ENCODE peak calls at places on chromosome 2, in six cellular contexts. One of them, this sample, is unnamed. For H3K9me3, the result is how much of the 10 kb centered on the place peaks cover.

GRCh38 chr2:28185881-28186280 is 206.8 kb upstream of the FOSL2 start:
- DNase-seq in right lobe of liver: no peak
- DNase-seq in neural progenitor cell: no peak
- DNase-seq in A549: no peak
- DNase-seq in cardiac muscle cell: peak
- DNase-seq in keratinocyte: no peak
- DNase-seq in this sample: no peak

GRCh38 chr2:224612581-224612980 is 27.4 kb upstream of the CUL3 start:
- DNase-seq in A549: no peak
- DNase-seq in keratinocyte: no peak
- DNase-seq in neural progenitor cell: no peak
- DNase-seq in cardiac muscle cell: no peak
- DNase-seq in right lobe of liver: no peak
- DNase-seq in this sample: no peak

GRCh38 chr2:38540580-38541290 is 62.0 kb downstream of the HNRNPLL start:
- DNase-seq in right lobe of liver: no peak
- DNase-seq in keratinocyte: no peak
- DNase-seq in A549: no peak
- DNase-seq in cardiac muscle cell: peak
- DNase-seq in neural progenitor cell: no peak
- DNase-seq in this sample: no peak

GRCh38 chr2:70630761-70631160 is 77.1 kb upstream of the TGFA start:
- DNase-seq in cardiac muscle cell: no peak
- DNase-seq in neural progenitor cell: no peak
- DNase-seq in keratinocyte: no peak
- DNase-seq in A549: no peak
- DNase-seq in right lobe of liver: no peak
- DNase-seq in this sample: no peak

GRCh38 chr2:7685342-7686015 is 768.3 kb downstream of the RNF144A start:
- DNase-seq in keratinocyte: no peak
- DNase-seq in cardiac muscle cell: no peak
- DNase-seq in neural progenitor cell: no peak
- DNase-seq in right lobe of liver: no peak
- DNase-seq in A549: peak
- DNase-seq in this sample: no peak

GRCh38 chr2:18612133-18612532 is 22.8 kb upstream of the NT5C1B start:
- DNase-seq in right lobe of liver: no peak
- DNase-seq in cardiac muscle cell: peak
- DNase-seq in A549: no peak
- DNase-seq in neural progenitor cell: no peak
- DNase-seq in keratinocyte: no peak
- DNase-seq in this sample: no peak

GRCh38 chr2:188181884-188182283 is 109.8 kb upstream of the GULP1 start:
- DNase-seq in A549: no peak
- DNase-seq in right lobe of liver: no peak
- DNase-seq in cardiac muscle cell: no peak
- DNase-seq in keratinocyte: no peak
- DNase-seq in neural progenitor cell: no peak
- DNase-seq in this sample: no peak

GRCh38 chr2:193743089-193743488 is 1548.4 kb upstream of the TMEFF2 start:
- DNase-seq in right lobe of liver: no peak
- DNase-seq in keratinocyte: no peak
- DNase-seq in A549: no peak
- DNase-seq in cardiac muscle cell: no peak
- DNase-seq in neural progenitor cell: no peak
- DNase-seq in this sample: no peak

GRCh38 chr2:146323564-146323963 is 1521.3 kb upstream of the ACVR2A start:
- DNase-seq in cardiac muscle cell: no peak
- DNase-seq in keratinocyte: no peak
- DNase-seq in neural progenitor cell: no peak
- DNase-seq in right lobe of liver: no peak
- DNase-seq in A549: no peak
- DNase-seq in this sample: no peak

GRCh38 chr2:101018934-101019333 is 16.8 kb downstream of the RPL31 start:
- DNase-seq in right lobe of liver: no peak
- DNase-seq in keratinocyte: no peak
- DNase-seq in A549: no peak
- DNase-seq in neural progenitor cell: no peak
- DNase-seq in cardiac muscle cell: no peak
- DNase-seq in this sample: no peak

GRCh38 chr2:71637168-71637567 is 183.8 kb downstream of the DYSF start:
- DNase-seq in keratinocyte: no peak
- DNase-seq in neural progenitor cell: no peak
- DNase-seq in A549: no peak
- DNase-seq in right lobe of liver: no peak
- DNase-seq in cardiac muscle cell: no peak
- DNase-seq in this sample: no peak

GRCh38 chr2:103738108-103738507 is 976.3 kb downstream of the TMEM182 start:
- DNase-seq in cardiac muscle cell: no peak
- DNase-seq in A549: no peak
- DNase-seq in right lobe of liver: no peak
- DNase-seq in keratinocyte: no peak
- DNase-seq in neural progenitor cell: no peak
- DNase-seq in this sample: no peak

GRCh38 chr2:143900006-143900405 is 619.9 kb downstream of the ZEB2 start:
- DNase-seq in neural progenitor cell: no peak
- DNase-seq in right lobe of liver: no peak
- DNase-seq in cardiac muscle cell: no peak
- DNase-seq in keratinocyte: no peak
- DNase-seq in A549: no peak
- DNase-seq in this sample: no peak

GRCh38 chr2:10141736-10142639 is 19.4 kb downstream of the RRM2 start:
- DNase-seq in right lobe of liver: peak
- DNase-seq in A549: peak
- DNase-seq in keratinocyte: no peak
- DNase-seq in cardiac muscle cell: peak
- DNase-seq in neural progenitor cell: peak
- DNase-seq in this sample: peak

GRCh38 chr2:111632661-111633060 is 251.3 kb downstream of the ANAPC1 start:
- DNase-seq in neural progenitor cell: no peak
- DNase-seq in A549: no peak
- DNase-seq in keratinocyte: no peak
- DNase-seq in right lobe of liver: no peak
- DNase-seq in cardiac muscle cell: no peak
- DNase-seq in this sample: no peak

GRCh38 chr2:3265981-3266726 is 111.5 kb downstream of the EIPR1 start:
- DNase-seq in neural progenitor cell: peak
- DNase-seq in keratinocyte: no peak
- DNase-seq in right lobe of liver: no peak
- DNase-seq in cardiac muscle cell: no peak
- DNase-seq in A549: no peak
- DNase-seq in this sample: no peak

GRCh38 chr2:55961318-55961911 is 37.8 kb upstream of the EFEMP1 start:
- DNase-seq in right lobe of liver: no peak
- DNase-seq in A549: peak
- DNase-seq in keratinocyte: no peak
- DNase-seq in neural progenitor cell: peak
- DNase-seq in cardiac muscle cell: peak
- DNase-seq in this sample: no peak

GRCh38 chr2:67079729-67080128 is 317.4 kb upstream of the ETAA1 start:
- DNase-seq in A549: no peak
- DNase-seq in neural progenitor cell: no peak
- DNase-seq in cardiac muscle cell: no peak
- DNase-seq in right lobe of liver: no peak
- DNase-seq in keratinocyte: no peak
- DNase-seq in this sample: no peak

GRCh38 chr2:40721595-40721994 is 269.7 kb upstream of the SLC8A1 start:
- DNase-seq in neural progenitor cell: no peak
- DNase-seq in keratinocyte: no peak
- DNase-seq in right lobe of liver: no peak
- DNase-seq in A549: no peak
- DNase-seq in cardiac muscle cell: no peak
- DNase-seq in this sample: no peak

GRCh38 chr2:158232476-158232875 is 130.8 kb downstream of the UPP2 start:
- DNase-seq in keratinocyte: no peak
- DNase-seq in right lobe of liver: no peak
- DNase-seq in neural progenitor cell: no peak
- DNase-seq in A549: peak
- DNase-seq in cardiac muscle cell: no peak
- DNase-seq in this sample: no peak

GRCh38 chr2:19102696-19103403 is 255.6 kb downstream of the OSR1 start:
- DNase-seq in neural progenitor cell: no peak
- DNase-seq in A549: no peak
- DNase-seq in cardiac muscle cell: no peak
- DNase-seq in right lobe of liver: no peak
- DNase-seq in keratinocyte: no peak
- DNase-seq in this sample: no peak

GRCh38 chr2:95381212-95382127 is 21.0 kb upstream of the FAHD2A start:
- DNase-seq in right lobe of liver: no peak
- DNase-seq in keratinocyte: no peak
- DNase-seq in A549: no peak
- DNase-seq in cardiac muscle cell: no peak
- DNase-seq in neural progenitor cell: no peak
- DNase-seq in this sample: no peak

GRCh38 chr2:95379616-95379925 is 22.9 kb upstream of the FAHD2A start:
- DNase-seq in cardiac muscle cell: no peak
- DNase-seq in neural progenitor cell: peak
- DNase-seq in keratinocyte: no peak
- DNase-seq in right lobe of liver: no peak
- DNase-seq in A549: no peak
- DNase-seq in this sample: no peak

GRCh38 chr2:95382128-95382645 is 20.3 kb upstream of the FAHD2A start:
- DNase-seq in right lobe of liver: no peak
- DNase-seq in cardiac muscle cell: no peak
- DNase-seq in neural progenitor cell: no peak
- DNase-seq in A549: no peak
- DNase-seq in keratinocyte: no peak
- DNase-seq in this sample: no peak

GRCh38 chr2:95380280-95380679 is 22.2 kb upstream of the FAHD2A start:
- DNase-seq in keratinocyte: no peak
- DNase-seq in neural progenitor cell: no peak
- DNase-seq in cardiac muscle cell: no peak
- DNase-seq in A549: no peak
- DNase-seq in right lobe of liver: no peak
- DNase-seq in this sample: no peak

GRCh38 chr2:95380731-95381130 is 21.8 kb upstream of the FAHD2A start:
- DNase-seq in A549: no peak
- DNase-seq in right lobe of liver: no peak
- DNase-seq in neural progenitor cell: no peak
- DNase-seq in cardiac muscle cell: no peak
- DNase-seq in keratinocyte: no peak
- DNase-seq in this sample: no peak
- H3K9me3 ChIP-seq in A549: under half
- H3K9me3 ChIP-seq in right lobe of liver: under half
- H3K9me3 ChIP-seq in neural progenitor cell: under half
- H3K9me3 ChIP-seq in cardiac muscle cell: under half
- H3K9me3 ChIP-seq in keratinocyte: under half
- H3K9me3 ChIP-seq in this sample: under half

GRCh38 chr2:33666879-33667278 is 67.8 kb upstream of the FAM98A start:
- DNase-seq in A549: no peak
- DNase-seq in cardiac muscle cell: no peak
- DNase-seq in right lobe of liver: no peak
- DNase-seq in keratinocyte: no peak
- DNase-seq in neural progenitor cell: no peak
- DNase-seq in this sample: no peak
- TF ChIP-seq CTCF in A549: no peak
- TF ChIP-seq CTCF in cardiac muscle cell: no peak
- TF ChIP-seq CTCF in right lobe of liver: no peak
- TF ChIP-seq CTCF in keratinocyte: no peak
- TF ChIP-seq CTCF in neural progenitor cell: no peak
- TF ChIP-seq CTCF in this sample: no peak

GRCh38 chr2:185475868-185476267 is 262.7 kb upstream of the FSIP2 start:
- DNase-seq in A549: no peak
- DNase-seq in keratinocyte: no peak
- DNase-seq in right lobe of liver: no peak
- DNase-seq in neural progenitor cell: peak
- DNase-seq in cardiac muscle cell: no peak
- DNase-seq in this sample: no peak

GRCh38 chr2:185472574-185472973 is 266.0 kb upstream of the FSIP2 start:
- DNase-seq in neural progenitor cell: no peak
- DNase-seq in cardiac muscle cell: no peak
- DNase-seq in right lobe of liver: no peak
- DNase-seq in A549: no peak
- DNase-seq in keratinocyte: no peak
- DNase-seq in this sample: no peak

GRCh38 chr2:185466915-185467314 is 271.7 kb upstream of the FSIP2 start:
- DNase-seq in A549: no peak
- DNase-seq in cardiac muscle cell: no peak
- DNase-seq in keratinocyte: no peak
- DNase-seq in neural progenitor cell: no peak
- DNase-seq in right lobe of liver: no peak
- DNase-seq in this sample: no peak

GRCh38 chr2:185473838-185474237 is 264.8 kb upstream of the FSIP2 start:
- DNase-seq in neural progenitor cell: no peak
- DNase-seq in cardiac muscle cell: no peak
- DNase-seq in A549: no peak
- DNase-seq in keratinocyte: no peak
- DNase-seq in right lobe of liver: no peak
- DNase-seq in this sample: no peak

DNA sequence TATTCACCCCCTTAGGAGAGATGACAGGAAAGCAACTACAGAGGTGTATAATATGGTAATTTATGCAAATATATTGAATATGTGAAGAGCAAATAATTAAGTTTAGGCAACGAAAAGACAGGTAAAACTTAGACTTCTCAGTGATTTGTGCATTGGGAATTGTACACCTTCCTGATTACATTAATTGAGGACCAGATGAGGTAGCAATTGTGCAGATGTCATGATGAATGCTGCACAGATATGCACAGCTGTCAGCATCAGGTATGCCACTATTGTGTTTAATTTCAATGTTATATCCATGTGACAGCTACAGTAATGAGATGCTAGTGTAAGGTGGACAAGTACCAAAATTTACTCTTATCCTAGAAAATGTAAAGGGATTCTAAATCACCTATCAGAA is 267.2 kb upstream of the FSIP2 start:
- DNase-seq in neural progenitor cell: no peak
- DNase-seq in A549: no peak
- DNase-seq in cardiac muscle cell: no peak
- DNase-seq in right lobe of liver: no peak
- DNase-seq in keratinocyte: no peak
- DNase-seq in this sample: no peak
- H3K27ac ChIP-seq in neural progenitor cell: no peak
- H3K27ac ChIP-seq in A549: no peak
- H3K27ac ChIP-seq in cardiac muscle cell: no peak
- H3K27ac ChIP-seq in right lobe of liver: no peak
- H3K27ac ChIP-seq in keratinocyte: no peak
- H3K27ac ChIP-seq in this sample: no peak

GRCh38 chr2:184695-185094 is 79.1 kb downstream of the SH3YL1 start:
- DNase-seq in A549: no peak
- DNase-seq in neural progenitor cell: no peak
- DNase-seq in right lobe of liver: no peak
- DNase-seq in keratinocyte: no peak
- DNase-seq in cardiac muscle cell: no peak
- DNase-seq in this sample: no peak

GRCh38 chr2:182509-183122 is 81.2 kb downstream of the SH3YL1 start:
- DNase-seq in A549: no peak
- DNase-seq in cardiac muscle cell: no peak
- DNase-seq in keratinocyte: no peak
- DNase-seq in neural progenitor cell: peak
- DNase-seq in right lobe of liver: no peak
- DNase-seq in this sample: no peak

GRCh38 chr2:191311-192190 is 72.3 kb downstream of the SH3YL1 start:
- DNase-seq in A549: no peak
- DNase-seq in neural progenitor cell: no peak
- DNase-seq in cardiac muscle cell: no peak
- DNase-seq in right lobe of liver: no peak
- DNase-seq in keratinocyte: no peak
- DNase-seq in this sample: no peak

GRCh38 chr2:185221-185620 is 78.6 kb downstream of the SH3YL1 start:
- DNase-seq in A549: no peak
- DNase-seq in keratinocyte: peak
- DNase-seq in cardiac muscle cell: no peak
- DNase-seq in right lobe of liver: no peak
- DNase-seq in neural progenitor cell: no peak
- DNase-seq in this sample: no peak

GRCh38 chr2:187825-188224 is 76.0 kb downstream of the SH3YL1 start:
- DNase-seq in right lobe of liver: no peak
- DNase-seq in cardiac muscle cell: no peak
- DNase-seq in neural progenitor cell: no peak
- DNase-seq in keratinocyte: no peak
- DNase-seq in A549: no peak
- DNase-seq in this sample: no peak
- H3K9me3 ChIP-seq in right lobe of liver: under half
- H3K9me3 ChIP-seq in cardiac muscle cell: under half
- H3K9me3 ChIP-seq in neural progenitor cell: under half
- H3K9me3 ChIP-seq in keratinocyte: under half
- H3K9me3 ChIP-seq in A549: under half
- H3K9me3 ChIP-seq in this sample: under half

This sample was measured in left lung.